ENCODE peak calls at places on chromosomes 2 and 18, in six cellular contexts. L, Q, B, P, S and C are unnamed samples.
A peak's percentile ranks its signal among the peaks of the same experiment; 100 is the strongest.

GRCh38 chr18:49693276-49694005 is 119.9 kb downstream of the ACAA2 start:
- DNase-seq in B (no peak), S (no peak), L (no peak), Q (no peak), P (no peak), C (no peak)

GRCh38 chr2:180969124-180969523 is 11.3 kb upstream of the UBE2E3 start:
- DNase-seq in S (no peak), Q (no peak), L (no peak), B (no peak), P (no peak), C (no peak)

GRCh38 chr18:62784966-62785413 is 69.6 kb downstream of the PHLPP1 start:
- DNase-seq in S (no peak), L (no peak), Q (no peak), P (peak; percentile 47), B (peak; percentile 27), C (no peak)

GRCh38 chr2:176129825-176130152 is 284 bp downstream of the HOXD8 start:
- DNase-seq in P (no peak), S (no peak), Q (no peak), B (no peak), L (no peak), C (no peak)

GRCh38 chr2:118670281-118670680 is 177.2 kb downstream of the EN1 start:
- DNase-seq in P (no peak), L (no peak), Q (no peak), B (no peak), S (no peak), C (no peak)

GRCh38 chr2:240198226-240198625 is 57.8 kb upstream of the OTOS start:
- DNase-seq in S (no peak), Q (no peak), B (no peak), P (no peak), L (no peak), C (no peak)

GRCh38 chr18:41058351-41059125 is 896.5 kb upstream of the PIK3C3 start:
- DNase-seq in P (no peak), Q (no peak), B (no peak), S (no peak), L (no peak), C (no peak)

GRCh38 chr2:67825476-67825875 is 237.3 kb downstream of the C1D start:
- DNase-seq in B (no peak), S (no peak), Q (no peak), P (peak; percentile 82), L (no peak), C (no peak)

GRCh38 chr2:215831296-215831913 is 181.9 kb downstream of the MREG start:
- DNase-seq in Q (no peak), P (peak; percentile 87), B (peak; percentile 9), S (no peak), L (no peak), C (no peak)

GRCh38 chr2:239396881-239397681 is 3.7 kb downstream of the HDAC4 start:
- DNase-seq in L (peak; percentile 71), B (no peak), Q (peak; percentile 29), S (no peak), P (no peak), C (no peak)

GRCh38 chr18:12014091-12014490 is 32.8 kb downstream of the IMPA2 start:
- DNase-seq in B (no peak), Q (no peak), L (no peak), S (no peak), P (no peak), C (no peak)

GRCh38 chr2:11786592-11786991 is 40.2 kb downstream of the LPIN1 start:
- DNase-seq in S (no peak), B (no peak), P (no peak), Q (no peak), L (no peak), C (no peak)

GRCh38 chr2:231308631-231309414 is 86.7 kb upstream of the B3GNT7 start:
- DNase-seq in P (peak; percentile 22), Q (no peak), L (no peak), B (no peak), S (no peak), C (no peak)